ENCODE peak calls at places on chromosome 14, in seven cellular contexts. P is SK-N-SH, L is vagina, H is astrocyte of the cerebellum, G is naive B cell, Q is AG09319, F is iPS-NIHi11. K is an unnamed sample.

GRCh38 chr14:86462193-86462592 is 932.2 kb downstream of the FLRT2 start:
- DNase-seq in G (no peak), H (no peak), L (no peak), F (peak; percentile 12), Q (no peak), P (no peak), K (no peak)

GRCh38 chr14:33589334-33589733 is 361.5 kb downstream of the EGLN3 start:
- DNase-seq in H (peak; percentile 91), Q (peak; percentile 46), G (no peak), L (peak; percentile 89), P (no peak), F (no peak), K (no peak)

GRCh38 chr14:61145903-61146411 is 135.2 kb downstream of the TMEM30B start:
- DNase-seq in L (no peak), P (peak; percentile 46), H (peak; percentile 90), F (no peak), G (no peak), Q (peak; percentile 86), K (no peak)

GRCh38 chr14:26856832-26857508 is 259.1 kb upstream of the NOVA1 start:
- DNase-seq in Q (no peak), L (no peak), P (no peak), F (no peak), H (no peak), G (no peak), K (no peak)

GRCh38 chr14:85175556-85175955 is 354.4 kb upstream of the FLRT2 start:
- DNase-seq in G (no peak), P (no peak), L (no peak), H (no peak), Q (peak; percentile 3), F (no peak), K (no peak)

GRCh38 chr14:49483266-49483665 is 102.9 kb downstream of the RPS29 start:
- DNase-seq in G (no peak), P (peak; percentile 31), Q (no peak), L (no peak), F (no peak), H (no peak), K (no peak)

GRCh38 chr14:99249389-99249788 is 22.6 kb downstream of the BCL11B start:
- DNase-seq in L (no peak), G (no peak), F (no peak), Q (no peak), H (no peak), P (no peak), K (no peak)

GRCh38 chr14:61177279-61178225 is 103.6 kb downstream of the TMEM30B start:
- DNase-seq in Q (no peak), P (no peak), L (no peak), H (no peak), G (no peak), F (no peak), K (no peak)

GRCh38 chr14:90383731-90384542 is 12.9 kb upstream of the CALM1 start:
- DNase-seq in L (peak; percentile 91), F (peak; percentile 35), P (peak; percentile 60), H (no peak), G (no peak), Q (no peak), K (peak; percentile 35)

GRCh38 chr14:54625158-54625557 is 58.2 kb downstream of the SAMD4A start:
- DNase-seq in H (no peak), L (no peak), G (no peak), F (no peak), P (no peak), Q (no peak), K (no peak)

GRCh38 chr14:65153101-65153500 is 50.8 kb upstream of the MAX start:
- DNase-seq in P (no peak), H (no peak), G (no peak), L (no peak), Q (no peak), F (no peak), K (no peak)

GRCh38 chr14:51444381-51445000 is 204.4 kb downstream of the TMX1 start:
- DNase-seq in H (no peak), G (no peak), P (no peak), L (no peak), Q (no peak), F (no peak), K (no peak)

GRCh38 chr14:52015411-52016030 is 26.2 kb downstream of the RTRAF start:
- DNase-seq in Q (no peak), H (no peak), L (no peak), F (peak; percentile 40), G (no peak), P (peak; percentile 40), K (no peak)

GRCh38 chr14:103846569-103847438 is 571 bp downstream of the PPP1R13B start:
- DNase-seq in L (no peak), F (peak; percentile 67), P (peak; percentile 80), H (no peak), Q (no peak), G (no peak), K (no peak)

GRCh38 chr14:91911474-91912032 is 35.9 kb downstream of the FBLN5 start:
- DNase-seq in L (no peak), G (peak; percentile 26), P (peak; percentile 42), H (no peak), Q (no peak), F (peak; percentile 77), K (no peak)

GRCh38 chr14:100673085-100673806 is 53.4 kb upstream of the DLK1 start:
- DNase-seq in Q (no peak), G (no peak), H (no peak), F (peak; percentile 79), L (no peak), P (peak; percentile 75), K (no peak)

GRCh38 chr14:102825307-102826095 is 48.3 kb downstream of the TRAF3 start:
- DNase-seq in H (no peak), G (no peak), F (no peak), P (no peak), Q (no peak), L (no peak), K (no peak)

GRCh38 chr14:64465208-64465821 is at the start of gene AKAP5:
- DNase-seq in F (peak; percentile 94), G (peak; percentile 75), P (peak; percentile 96), L (no peak), H (no peak), Q (no peak), K (peak; percentile 43)

GRCh38 chr14:94047581-94047980 is 21.4 kb downstream of the OTUB2 start:
- DNase-seq in G (no peak), F (no peak), Q (no peak), H (no peak), P (no peak), L (no peak), K (no peak)

GRCh38 chr14:26204954-26205479 is 392.8 kb downstream of the NOVA1 start:
- DNase-seq in G (no peak), Q (no peak), H (peak; percentile 8), L (no peak), P (peak; percentile 7), F (peak; percentile 63), K (no peak)

GRCh38 chr14:71710001-71710400 is 222.2 kb upstream of the RGS6 start:
- DNase-seq in L (no peak), F (no peak), Q (no peak), H (no peak), G (no peak), P (no peak), K (no peak)

GRCh38 chr14:97760050-97760449 is 962.9 kb downstream of the VRK1 start:
- DNase-seq in L (no peak), Q (no peak), P (no peak), G (no peak), F (no peak), H (no peak), K (no peak)

GRCh38 chr14:81042431-81042830 is 87.0 kb downstream of the TSHR start:
- DNase-seq in P (no peak), H (no peak), F (no peak), L (no peak), Q (no peak), G (no peak), K (no peak)

K was measured in GM12892.